ENCODE peak calls at places on chromosomes 3 and 15, in six cellular contexts. One of them, this sample, is unnamed.
A peak's percentile ranks its signal among the peaks of the same experiment; 100 is the strongest.

GRCh38 chr15:31393441-31394091 is 66.9 kb downstream of the KLF13 start:
- DNase-seq in MM.1S: no peak
- DNase-seq in endothelial cell of umbilical vein: no peak
- DNase-seq in body of pancreas: no peak
- DNase-seq in GM23338: peak; percentile 39
- DNase-seq in endothelial cell: no peak
- DNase-seq in this sample: no peak

GRCh38 chr15:95799286-95800187 is 531.0 kb upstream of the NR2F2 start:
- DNase-seq in MM.1S: no peak
- DNase-seq in endothelial cell of umbilical vein: peak; percentile 85
- DNase-seq in body of pancreas: no peak
- DNase-seq in GM23338: no peak
- DNase-seq in endothelial cell: no peak
- DNase-seq in this sample: no peak

GRCh38 chr3:16447156-16447555 is 66.3 kb downstream of the RFTN1 start:
- DNase-seq in MM.1S: no peak
- DNase-seq in endothelial cell of umbilical vein: no peak
- DNase-seq in body of pancreas: no peak
- DNase-seq in GM23338: no peak
- DNase-seq in endothelial cell: no peak
- DNase-seq in this sample: no peak

GRCh38 chr3:134148534-134148933 is 102.1 kb downstream of the RYK start:
- DNase-seq in MM.1S: no peak
- DNase-seq in endothelial cell of umbilical vein: no peak
- DNase-seq in body of pancreas: no peak
- DNase-seq in GM23338: no peak
- DNase-seq in endothelial cell: no peak
- DNase-seq in this sample: no peak

GRCh38 chr3:119380697-119381096 is 82.7 kb downstream of the TMEM39A start:
- DNase-seq in MM.1S: no peak
- DNase-seq in endothelial cell of umbilical vein: no peak
- DNase-seq in body of pancreas: peak; percentile 59
- DNase-seq in GM23338: no peak
- DNase-seq in endothelial cell: no peak
- DNase-seq in this sample: no peak

GRCh38 chr15:58517682-58518525 is 86.1 kb downstream of the LIPC start:
- DNase-seq in MM.1S: peak; percentile 38
- DNase-seq in endothelial cell of umbilical vein: no peak
- DNase-seq in body of pancreas: no peak
- DNase-seq in GM23338: no peak
- DNase-seq in endothelial cell: no peak
- DNase-seq in this sample: no peak

GRCh38 chr3:74267126-74267525 is 347.3 kb downstream of the CNTN3 start:
- DNase-seq in MM.1S: no peak
- DNase-seq in endothelial cell of umbilical vein: no peak
- DNase-seq in body of pancreas: no peak
- DNase-seq in GM23338: no peak
- DNase-seq in endothelial cell: no peak
- DNase-seq in this sample: no peak

GRCh38 chr3:149382091-149382467 is 4.6 kb upstream of the TM4SF1 start:
- DNase-seq in MM.1S: no peak
- DNase-seq in endothelial cell of umbilical vein: no peak
- DNase-seq in body of pancreas: no peak
- DNase-seq in GM23338: no peak
- DNase-seq in endothelial cell: no peak
- DNase-seq in this sample: no peak

GRCh38 chr3:127994011-127994410 is 58.2 kb upstream of the SEC61A1 start:
- DNase-seq in MM.1S: no peak
- DNase-seq in endothelial cell of umbilical vein: no peak
- DNase-seq in body of pancreas: no peak
- DNase-seq in GM23338: no peak
- DNase-seq in endothelial cell: no peak
- DNase-seq in this sample: no peak

GRCh38 chr3:139870000-139870675 is 64.8 kb upstream of the CLSTN2 start:
- DNase-seq in MM.1S: no peak
- DNase-seq in endothelial cell of umbilical vein: no peak
- DNase-seq in body of pancreas: no peak
- DNase-seq in GM23338: no peak
- DNase-seq in endothelial cell: no peak
- DNase-seq in this sample: no peak

GRCh38 chr3:139674585-139675260 is 3.0 kb downstream of the NMNAT3 start:
- DNase-seq in MM.1S: no peak
- DNase-seq in endothelial cell of umbilical vein: no peak
- DNase-seq in body of pancreas: no peak
- DNase-seq in GM23338: no peak
- DNase-seq in endothelial cell: no peak
- DNase-seq in this sample: no peak

GRCh38 chr3:24595801-24596200 is 101.2 kb upstream of the THRB start:
- DNase-seq in MM.1S: no peak
- DNase-seq in endothelial cell of umbilical vein: no peak
- DNase-seq in body of pancreas: no peak
- DNase-seq in GM23338: no peak
- DNase-seq in endothelial cell: no peak
- DNase-seq in this sample: no peak

GRCh38 chr3:17602126-17602525 is 140.3 kb downstream of the TBC1D5 start:
- DNase-seq in MM.1S: no peak
- DNase-seq in endothelial cell of umbilical vein: no peak
- DNase-seq in body of pancreas: no peak
- DNase-seq in GM23338: no peak
- DNase-seq in endothelial cell: no peak
- DNase-seq in this sample: no peak

GRCh38 chr15:48221885-48222284 is 15.8 kb downstream of the SLC12A1 start:
- DNase-seq in MM.1S: no peak
- DNase-seq in endothelial cell of umbilical vein: no peak
- DNase-seq in body of pancreas: no peak
- DNase-seq in GM23338: no peak
- DNase-seq in endothelial cell: no peak
- DNase-seq in this sample: no peak

GRCh38 chr3:115232167-115232566 is 85.1 kb upstream of the ZBTB20 start:
- DNase-seq in MM.1S: no peak
- DNase-seq in endothelial cell of umbilical vein: no peak
- DNase-seq in body of pancreas: no peak
- DNase-seq in GM23338: no peak
- DNase-seq in endothelial cell: no peak
- DNase-seq in this sample: no peak

GRCh38 chr15:91961357-91961756 is 107.8 kb downstream of the SLCO3A1 start:
- DNase-seq in MM.1S: no peak
- DNase-seq in endothelial cell of umbilical vein: no peak
- DNase-seq in body of pancreas: no peak
- DNase-seq in GM23338: no peak
- DNase-seq in endothelial cell: no peak
- DNase-seq in this sample: no peak

GRCh38 chr3:151538706-151539403 is 78.0 kb upstream of the IGSF10 start:
- DNase-seq in MM.1S: no peak
- DNase-seq in endothelial cell of umbilical vein: no peak
- DNase-seq in body of pancreas: peak; percentile 13
- DNase-seq in GM23338: peak; percentile 54
- DNase-seq in endothelial cell: no peak
- DNase-seq in this sample: no peak

GRCh38 chr3:63228677-63229076 is 49.4 kb upstream of the SYNPR start:
- DNase-seq in MM.1S: peak; percentile 83
- DNase-seq in endothelial cell of umbilical vein: peak; percentile 13
- DNase-seq in body of pancreas: peak; percentile 23
- DNase-seq in GM23338: peak; percentile 81
- DNase-seq in endothelial cell: peak; percentile 38
- DNase-seq in this sample: no peak

GRCh38 chr15:92494791-92495190 is 101.1 kb downstream of the ST8SIA2 start:
- DNase-seq in MM.1S: no peak
- DNase-seq in endothelial cell of umbilical vein: no peak
- DNase-seq in body of pancreas: no peak
- DNase-seq in GM23338: no peak
- DNase-seq in endothelial cell: no peak
- DNase-seq in this sample: no peak

GRCh38 chr3:7734456-7734855 is 767.2 kb upstream of the LMCD1 start:
- DNase-seq in MM.1S: no peak
- DNase-seq in endothelial cell of umbilical vein: peak; percentile 71
- DNase-seq in body of pancreas: no peak
- DNase-seq in GM23338: no peak
- DNase-seq in endothelial cell: no peak
- DNase-seq in this sample: no peak

GRCh38 chr3:30708472-30708871 is 102.1 kb downstream of the TGFBR2 start:
- DNase-seq in MM.1S: no peak
- DNase-seq in endothelial cell of umbilical vein: no peak
- DNase-seq in body of pancreas: no peak
- DNase-seq in GM23338: no peak
- DNase-seq in endothelial cell: no peak
- DNase-seq in this sample: no peak

GRCh38 chr3:9590282-9590791 is 36.7 kb upstream of the LHFPL4 start:
- DNase-seq in MM.1S: no peak
- DNase-seq in endothelial cell of umbilical vein: no peak
- DNase-seq in body of pancreas: no peak
- DNase-seq in GM23338: no peak
- DNase-seq in endothelial cell: no peak
- DNase-seq in this sample: no peak

DNA sequence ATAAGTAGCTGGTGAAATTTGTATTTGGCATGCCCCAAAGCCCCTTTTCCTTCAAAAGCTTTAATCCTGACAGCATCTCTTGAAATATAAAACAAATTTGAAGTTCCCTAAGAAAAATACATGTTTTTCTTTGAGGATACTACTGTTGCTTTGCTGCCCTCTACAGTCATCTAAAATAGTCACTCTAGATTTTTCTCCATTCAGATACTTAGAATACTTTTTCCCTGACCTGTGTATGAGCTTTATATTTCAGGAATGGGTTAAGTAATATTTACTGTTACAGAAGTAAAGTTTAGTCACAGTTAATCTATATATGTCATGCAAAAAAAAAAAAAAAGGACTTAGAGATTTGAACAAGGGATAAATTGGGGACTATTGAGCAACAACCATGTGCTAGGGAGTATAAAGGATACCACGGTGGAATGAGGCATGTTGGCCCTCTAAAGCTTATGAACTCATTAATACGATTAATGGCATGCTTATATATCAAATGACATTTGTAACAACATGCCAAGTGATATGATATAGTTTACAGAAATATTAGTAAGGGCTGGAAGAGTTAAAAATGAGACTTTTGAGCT is 8.8 kb downstream of the NECTIN3 start:
- DNase-seq in MM.1S: peak; percentile 48
- DNase-seq in endothelial cell of umbilical vein: peak; percentile 66
- DNase-seq in body of pancreas: no peak
- DNase-seq in GM23338: peak; percentile 64
- DNase-seq in endothelial cell: no peak
- DNase-seq in this sample: no peak
- TF ChIP-seq CTCF in MM.1S: peak; percentile 51
- TF ChIP-seq CTCF in endothelial cell of umbilical vein: peak; percentile 33
- TF ChIP-seq CTCF in body of pancreas: peak; percentile 57
- TF ChIP-seq CTCF in GM23338: no peak
- TF ChIP-seq CTCF in endothelial cell: peak; percentile 22
- TF ChIP-seq CTCF in this sample: peak; percentile 37

GRCh38 chr3:171646357-171647133 is 163.7 kb downstream of the PLD1 start:
- DNase-seq in MM.1S: peak; percentile 65
- DNase-seq in endothelial cell of umbilical vein: peak; percentile 70
- DNase-seq in body of pancreas: no peak
- DNase-seq in GM23338: peak; percentile 62
- DNase-seq in endothelial cell: no peak
- DNase-seq in this sample: no peak
- TF ChIP-seq CTCF in MM.1S: peak; percentile 64
- TF ChIP-seq CTCF in endothelial cell of umbilical vein: peak; percentile 15
- TF ChIP-seq CTCF in body of pancreas: peak; percentile 64
- TF ChIP-seq CTCF in GM23338: peak; percentile 65
- TF ChIP-seq CTCF in endothelial cell: peak; percentile 47
- TF ChIP-seq CTCF in this sample: peak; percentile 64

GRCh38 chr15:29600262-29600661 is 222.0 kb downstream of the TJP1 start:
- DNase-seq in MM.1S: no peak
- DNase-seq in endothelial cell of umbilical vein: no peak
- DNase-seq in body of pancreas: no peak
- DNase-seq in GM23338: no peak
- DNase-seq in endothelial cell: no peak
- DNase-seq in this sample: no peak

GRCh38 chr15:29593086-29593485 is 229.2 kb downstream of the TJP1 start:
- DNase-seq in MM.1S: no peak
- DNase-seq in endothelial cell of umbilical vein: no peak
- DNase-seq in body of pancreas: no peak
- DNase-seq in GM23338: no peak
- DNase-seq in endothelial cell: no peak
- DNase-seq in this sample: no peak

GRCh38 chr15:29593629-29594028 is 228.6 kb downstream of the TJP1 start:
- DNase-seq in MM.1S: no peak
- DNase-seq in endothelial cell of umbilical vein: no peak
- DNase-seq in body of pancreas: no peak
- DNase-seq in GM23338: no peak
- DNase-seq in endothelial cell: no peak
- DNase-seq in this sample: no peak

GRCh38 chr15:29601811-29602210 is 220.5 kb downstream of the TJP1 start:
- DNase-seq in MM.1S: no peak
- DNase-seq in endothelial cell of umbilical vein: no peak
- DNase-seq in body of pancreas: no peak
- DNase-seq in GM23338: no peak
- DNase-seq in endothelial cell: no peak
- DNase-seq in this sample: no peak

DNA sequence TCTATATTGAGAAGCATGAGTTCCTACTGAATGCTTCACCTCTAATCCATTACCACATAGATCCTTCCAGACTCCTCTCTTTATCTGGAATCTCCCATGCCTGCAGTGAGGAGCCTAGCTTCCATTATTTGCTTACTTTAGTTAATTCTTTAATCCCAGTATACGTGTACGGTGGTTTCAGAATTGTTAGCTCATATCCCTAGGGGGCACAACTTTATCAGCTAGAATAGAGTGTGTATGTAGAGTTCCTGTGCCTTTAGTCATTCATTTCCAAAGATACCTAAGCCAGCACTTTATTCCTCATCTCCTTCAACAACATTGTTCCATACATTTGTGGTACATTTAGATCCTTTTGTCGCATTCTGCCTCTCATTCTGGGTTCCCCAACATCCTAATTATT is 226.0 kb downstream of the TJP1 start:
- DNase-seq in MM.1S: no peak
- DNase-seq in endothelial cell of umbilical vein: peak; percentile 26
- DNase-seq in body of pancreas: no peak
- DNase-seq in GM23338: peak; percentile 53
- DNase-seq in endothelial cell: no peak
- DNase-seq in this sample: no peak
- TF ChIP-seq CTCF in MM.1S: no peak
- TF ChIP-seq CTCF in endothelial cell of umbilical vein: no peak
- TF ChIP-seq CTCF in body of pancreas: peak; percentile 37
- TF ChIP-seq CTCF in GM23338: peak; percentile 46
- TF ChIP-seq CTCF in endothelial cell: peak; percentile 28
- TF ChIP-seq CTCF in this sample: no peak

GRCh38 chr3:53836084-53836872 is 9.9 kb downstream of the CHDH start:
- DNase-seq in MM.1S: no peak
- DNase-seq in endothelial cell of umbilical vein: no peak
- DNase-seq in body of pancreas: no peak
- DNase-seq in GM23338: no peak
- DNase-seq in endothelial cell: no peak
- DNase-seq in this sample: no peak

GRCh38 chr3:53833650-53834049 is 12.6 kb downstream of the CHDH start:
- DNase-seq in MM.1S: no peak
- DNase-seq in endothelial cell of umbilical vein: no peak
- DNase-seq in body of pancreas: no peak
- DNase-seq in GM23338: no peak
- DNase-seq in endothelial cell: no peak
- DNase-seq in this sample: no peak

GRCh38 chr3:53835257-53835656 is 11.0 kb downstream of the CHDH start:
- DNase-seq in MM.1S: no peak
- DNase-seq in endothelial cell of umbilical vein: no peak
- DNase-seq in body of pancreas: no peak
- DNase-seq in GM23338: no peak
- DNase-seq in endothelial cell: no peak
- DNase-seq in this sample: no peak

GRCh38 chr3:53834429-53835095 is 11.7 kb downstream of the CHDH start:
- DNase-seq in MM.1S: no peak
- DNase-seq in endothelial cell of umbilical vein: no peak
- DNase-seq in body of pancreas: no peak
- DNase-seq in GM23338: no peak
- DNase-seq in endothelial cell: no peak
- DNase-seq in this sample: no peak

GRCh38 chr3:53837331-53837730 is 8.9 kb downstream of the CHDH start:
- DNase-seq in MM.1S: no peak
- DNase-seq in endothelial cell of umbilical vein: no peak
- DNase-seq in body of pancreas: no peak
- DNase-seq in GM23338: no peak
- DNase-seq in endothelial cell: no peak
- DNase-seq in this sample: no peak
- TF ChIP-seq CTCF in MM.1S: no peak
- TF ChIP-seq CTCF in endothelial cell of umbilical vein: no peak
- TF ChIP-seq CTCF in body of pancreas: no peak
- TF ChIP-seq CTCF in GM23338: no peak
- TF ChIP-seq CTCF in endothelial cell: no peak
- TF ChIP-seq CTCF in this sample: no peak